ENCODE peak calls at places on chromosomes 16 and 17, in eight cellular contexts. One of them, this sample, is unnamed.

GRCh38 chr16:54957403-54957802 is 26.7 kb downstream of the IRX5 start:
- DNase-seq in kidney tubule cell: peak
- DNase-seq in cardiac muscle cell: peak
- DNase-seq in tibial artery: no peak
- DNase-seq in NCI-H460: peak
- DNase-seq in nephron progenitor cell: no peak
- DNase-seq in cerebellar nuclear complex: no peak
- DNase-seq in activated naive CD8-positive, alpha-beta T cell treated with anti-CD3 and anti-CD28 coated beads, Interleukin-2, amount 50 U/mL, for 16 hours: no peak
- DNase-seq in this sample: no peak

GRCh38 chr17:30964878-30965277 is 6.0 kb upstream of the RNF135 start:
- DNase-seq in kidney tubule cell: no peak
- DNase-seq in cerebellar nuclear complex: no peak
- DNase-seq in nephron progenitor cell: no peak
- DNase-seq in tibial artery: peak
- DNase-seq in activated naive CD8-positive, alpha-beta T cell treated with anti-CD3 and anti-CD28 coated beads, Interleukin-2, amount 50 U/mL, for 16 hours: no peak
- DNase-seq in NCI-H460: no peak
- DNase-seq in cardiac muscle cell: no peak
- DNase-seq in this sample: peak

GRCh38 chr16:303760-304505 is 21.0 kb downstream of the PDIA2 start:
- DNase-seq in NCI-H460: no peak
- DNase-seq in cerebellar nuclear complex: no peak
- DNase-seq in nephron progenitor cell: no peak
- DNase-seq in kidney tubule cell: no peak
- DNase-seq in cardiac muscle cell: no peak
- DNase-seq in activated naive CD8-positive, alpha-beta T cell treated with anti-CD3 and anti-CD28 coated beads, Interleukin-2, amount 50 U/mL, for 16 hours: no peak
- DNase-seq in tibial artery: no peak
- DNase-seq in this sample: no peak

GRCh38 chr17:70158581-70158980 is 10.8 kb upstream of the KCNJ2 start:
- DNase-seq in activated naive CD8-positive, alpha-beta T cell treated with anti-CD3 and anti-CD28 coated beads, Interleukin-2, amount 50 U/mL, for 16 hours: no peak
- DNase-seq in cardiac muscle cell: no peak
- DNase-seq in kidney tubule cell: no peak
- DNase-seq in cerebellar nuclear complex: no peak
- DNase-seq in NCI-H460: no peak
- DNase-seq in nephron progenitor cell: no peak
- DNase-seq in tibial artery: no peak
- DNase-seq in this sample: no peak

GRCh38 chr16:22692916-22693646 is 120.9 kb upstream of the HS3ST2 start:
- DNase-seq in activated naive CD8-positive, alpha-beta T cell treated with anti-CD3 and anti-CD28 coated beads, Interleukin-2, amount 50 U/mL, for 16 hours: no peak
- DNase-seq in cardiac muscle cell: no peak
- DNase-seq in tibial artery: no peak
- DNase-seq in nephron progenitor cell: no peak
- DNase-seq in kidney tubule cell: no peak
- DNase-seq in NCI-H460: no peak
- DNase-seq in cerebellar nuclear complex: no peak
- DNase-seq in this sample: peak

GRCh38 chr17:80594666-80595269 is 50.1 kb downstream of the RPTOR start:
- DNase-seq in cerebellar nuclear complex: no peak
- DNase-seq in cardiac muscle cell: no peak
- DNase-seq in tibial artery: no peak
- DNase-seq in kidney tubule cell: no peak
- DNase-seq in activated naive CD8-positive, alpha-beta T cell treated with anti-CD3 and anti-CD28 coated beads, Interleukin-2, amount 50 U/mL, for 16 hours: no peak
- DNase-seq in nephron progenitor cell: no peak
- DNase-seq in NCI-H460: no peak
- DNase-seq in this sample: no peak

GRCh38 chr16:84553873-84554399 is 49.5 kb upstream of the MEAK7 start:
- DNase-seq in activated naive CD8-positive, alpha-beta T cell treated with anti-CD3 and anti-CD28 coated beads, Interleukin-2, amount 50 U/mL, for 16 hours: no peak
- DNase-seq in nephron progenitor cell: no peak
- DNase-seq in cerebellar nuclear complex: no peak
- DNase-seq in tibial artery: no peak
- DNase-seq in NCI-H460: no peak
- DNase-seq in kidney tubule cell: no peak
- DNase-seq in cardiac muscle cell: no peak
- DNase-seq in this sample: no peak

GRCh38 chr17:68484458-68484857 is 27.2 kb upstream of the WIPI1 start:
- DNase-seq in kidney tubule cell: no peak
- DNase-seq in cardiac muscle cell: no peak
- DNase-seq in tibial artery: no peak
- DNase-seq in NCI-H460: no peak
- DNase-seq in nephron progenitor cell: no peak
- DNase-seq in cerebellar nuclear complex: no peak
- DNase-seq in activated naive CD8-positive, alpha-beta T cell treated with anti-CD3 and anti-CD28 coated beads, Interleukin-2, amount 50 U/mL, for 16 hours: no peak
- DNase-seq in this sample: no peak

GRCh38 chr17:7840441-7840840 is 6.4 kb downstream of the KDM6B start:
- DNase-seq in cerebellar nuclear complex: no peak
- DNase-seq in cardiac muscle cell: no peak
- DNase-seq in kidney tubule cell: no peak
- DNase-seq in nephron progenitor cell: no peak
- DNase-seq in NCI-H460: no peak
- DNase-seq in tibial artery: no peak
- DNase-seq in activated naive CD8-positive, alpha-beta T cell treated with anti-CD3 and anti-CD28 coated beads, Interleukin-2, amount 50 U/mL, for 16 hours: no peak
- DNase-seq in this sample: no peak

GRCh38 chr17:17781591-17782424 is 55.0 kb downstream of the SREBF1 start:
- DNase-seq in NCI-H460: no peak
- DNase-seq in cerebellar nuclear complex: peak
- DNase-seq in nephron progenitor cell: peak
- DNase-seq in kidney tubule cell: peak
- DNase-seq in tibial artery: peak
- DNase-seq in cardiac muscle cell: peak
- DNase-seq in activated naive CD8-positive, alpha-beta T cell treated with anti-CD3 and anti-CD28 coated beads, Interleukin-2, amount 50 U/mL, for 16 hours: no peak
- DNase-seq in this sample: peak

GRCh38 chr17:71441098-71441497 is 679.7 kb upstream of the SOX9 start:
- DNase-seq in cardiac muscle cell: no peak
- DNase-seq in tibial artery: no peak
- DNase-seq in NCI-H460: peak
- DNase-seq in kidney tubule cell: peak
- DNase-seq in cerebellar nuclear complex: no peak
- DNase-seq in activated naive CD8-positive, alpha-beta T cell treated with anti-CD3 and anti-CD28 coated beads, Interleukin-2, amount 50 U/mL, for 16 hours: no peak
- DNase-seq in nephron progenitor cell: no peak
- DNase-seq in this sample: no peak

This sample was measured in lower leg skin.